ENCODE peak calls at places on chromosome 2, in eight cellular contexts. K, N, C, B, L, Y, M and Z are unnamed samples.

GRCh38 chr2:202178342-202178958 is 59.9 kb downstream of the SUMO1 start:
- DNase-seq in K (no peak), N (peak), C (peak), B (no peak), L (peak), Y (peak), M (peak), Z (peak)

GRCh38 chr2:110679337-110679707 is 1.5 kb upstream of the BUB1 start:
- DNase-seq in K (no peak), N (no peak), C (no peak), B (no peak), L (no peak), Y (no peak), M (no peak), Z (peak)

GRCh38 chr2:24659862-24660261 is 133.3 kb downstream of the PTRHD1 start:
- DNase-seq in K (no peak), N (no peak), C (no peak), B (no peak), L (no peak), Y (no peak), M (no peak), Z (no peak)

GRCh38 chr2:147844691-147845607 is at the start of gene ACVR2A:
- DNase-seq in K (peak), N (peak), C (peak), B (peak), L (peak), Y (peak), M (peak), Z (peak)

GRCh38 chr2:181904022-181904632 is 12.6 kb downstream of the ITPRID2 start:
- DNase-seq in K (no peak), N (peak), C (no peak), B (no peak), L (no peak), Y (peak), M (no peak), Z (peak)

GRCh38 chr2:200905618-200906296 is 16.6 kb downstream of the NIF3L1 start:
- DNase-seq in K (peak), N (peak), C (peak), B (peak), L (peak), Y (peak), M (peak), Z (peak)

GRCh38 chr2:204544961-204545860 is at the start of gene PARD3B:
- DNase-seq in K (peak), N (peak), C (peak), B (no peak), L (peak), Y (peak), M (peak), Z (peak)

GRCh38 chr2:177221970-177222369 is 9.4 kb downstream of the HNRNPA3 start:
- DNase-seq in K (no peak), N (no peak), C (no peak), B (no peak), L (no peak), Y (no peak), M (no peak), Z (no peak)

GRCh38 chr2:200600549-200601212 is 14.9 kb downstream of the AOX1 start:
- DNase-seq in K (no peak), N (peak), C (no peak), B (no peak), L (no peak), Y (peak), M (no peak), Z (no peak)

GRCh38 chr2:231900486-231900942 is 25.7 kb downstream of the NPPC start:
- DNase-seq in K (peak), N (peak), C (peak), B (peak), L (peak), Y (peak), M (no peak), Z (peak)

GRCh38 chr2:150127271-150127990 is 360.0 kb downstream of the RND3 start:
- DNase-seq in K (no peak), N (no peak), C (no peak), B (no peak), L (no peak), Y (no peak), M (no peak), Z (no peak)

GRCh38 chr2:95231723-95232122 is 24.4 kb downstream of the ZNF892 start:
- DNase-seq in K (peak), N (peak), C (peak), B (peak), L (peak), Y (peak), M (peak), Z (peak)

GRCh38 chr2:10493636-10494281 is 45.6 kb upstream of the ODC1 start:
- DNase-seq in K (peak), N (peak), C (peak), B (peak), L (peak), Y (peak), M (peak), Z (no peak)

GRCh38 chr2:174901075-174901474 is 104.1 kb downstream of the CHN1 start:
- DNase-seq in K (no peak), N (peak), C (no peak), B (no peak), L (no peak), Y (no peak), M (no peak), Z (no peak)

GRCh38 chr2:188430705-188431104 is 139.0 kb downstream of the GULP1 start:
- DNase-seq in K (no peak), N (no peak), C (no peak), B (no peak), L (no peak), Y (no peak), M (no peak), Z (no peak)

GRCh38 chr2:38940746-38941145 is 51.1 kb downstream of the ARHGEF33 start:
- DNase-seq in K (no peak), N (no peak), C (no peak), B (no peak), L (no peak), Y (no peak), M (no peak), Z (no peak)

GRCh38 chr2:101474752-101475384 is at the start of gene RFX8:
- DNase-seq in K (peak), N (peak), C (no peak), B (no peak), L (no peak), Y (no peak), M (no peak), Z (no peak)

GRCh38 chr2:42810971-42811865 is 18.8 kb upstream of the HAAO start:
- DNase-seq in K (peak), N (peak), C (peak), B (peak), L (peak), Y (no peak), M (peak), Z (peak)
- TF ChIP-seq POLR2A in K (no peak), N (no peak), C (peak), B (no peak), L (peak), Y (no peak), M (peak), Z (no peak)

DNA sequence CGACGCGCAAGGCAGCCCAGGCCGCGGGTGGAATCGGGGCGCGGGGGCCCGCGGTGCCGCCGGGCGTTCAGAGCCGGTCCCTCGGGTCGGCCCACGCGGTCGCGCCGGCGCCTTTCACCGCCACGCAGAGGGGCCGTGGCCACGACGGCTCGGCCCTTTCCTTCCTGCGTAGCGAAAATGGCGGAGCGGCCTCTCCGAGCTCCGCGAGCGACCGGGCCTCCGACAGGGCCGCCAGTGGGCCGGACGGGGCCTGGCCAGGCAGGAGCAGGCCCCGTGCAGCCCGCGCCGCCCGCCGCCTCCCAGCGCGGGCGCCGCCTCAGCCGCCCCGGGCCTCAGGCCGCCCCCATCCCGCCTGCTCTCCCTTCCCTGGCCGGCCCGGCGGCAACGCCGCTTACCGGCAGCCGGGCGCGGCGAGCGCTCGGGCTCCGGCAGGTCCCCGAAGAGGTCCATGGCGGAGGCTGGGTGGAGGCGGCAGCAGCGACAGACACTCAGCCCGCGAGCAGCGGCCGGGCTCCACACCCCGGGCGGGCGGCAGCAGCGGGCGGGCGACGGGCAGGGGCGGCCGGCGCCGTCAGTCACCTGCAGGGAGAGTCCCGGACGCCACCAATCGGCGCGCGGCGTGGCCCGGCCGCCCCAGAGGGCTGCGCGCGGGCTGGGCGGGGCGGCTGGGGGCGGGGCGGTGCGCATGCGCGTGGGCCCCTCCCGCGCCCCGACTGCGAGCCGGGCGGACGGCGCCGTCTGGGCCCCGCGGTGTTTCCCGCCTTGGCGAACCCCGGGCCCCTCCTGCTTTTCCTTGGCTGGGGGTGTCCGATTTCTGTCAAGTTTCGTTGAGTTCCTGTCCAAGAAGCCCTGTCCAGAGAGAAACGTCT is at the start of gene ILKAP:
- DNase-seq in K (peak), N (peak), C (peak), B (peak), L (peak), Y (peak), M (peak), Z (peak)
- TF ChIP-seq POLR2A in K (peak), N (peak), C (peak), B (peak), L (peak), Y (peak), M (peak), Z (peak)

GRCh38 chr2:240369725-240370585 is 65.5 kb upstream of the GPC1 start:
- DNase-seq in K (peak), N (peak), C (peak), B (no peak), L (peak), Y (peak), M (peak), Z (no peak)
- TF ChIP-seq POLR2A in K (no peak), N (peak), C (no peak), B (no peak), L (peak), Y (peak), M (no peak), Z (no peak)

GRCh38 chr2:222426836-222427130 is 2.4 kb downstream of the SGPP2 start:
- DNase-seq in K (no peak), N (no peak), C (no peak), B (no peak), L (no peak), Y (no peak), M (no peak), Z (no peak)

GRCh38 chr2:222430071-222430470 is 5.7 kb downstream of the SGPP2 start:
- DNase-seq in K (no peak), N (no peak), C (no peak), B (no peak), L (no peak), Y (no peak), M (no peak), Z (no peak)

GRCh38 chr2:222424281-222424728 is at the start of gene SGPP2:
- DNase-seq in K (no peak), N (no peak), C (no peak), B (peak), L (peak), Y (no peak), M (no peak), Z (no peak)

GRCh38 chr2:222424729-222425671 is 657 bp downstream of the SGPP2 start:
- DNase-seq in K (no peak), N (no peak), C (no peak), B (peak), L (peak), Y (no peak), M (no peak), Z (no peak)

DNA sequence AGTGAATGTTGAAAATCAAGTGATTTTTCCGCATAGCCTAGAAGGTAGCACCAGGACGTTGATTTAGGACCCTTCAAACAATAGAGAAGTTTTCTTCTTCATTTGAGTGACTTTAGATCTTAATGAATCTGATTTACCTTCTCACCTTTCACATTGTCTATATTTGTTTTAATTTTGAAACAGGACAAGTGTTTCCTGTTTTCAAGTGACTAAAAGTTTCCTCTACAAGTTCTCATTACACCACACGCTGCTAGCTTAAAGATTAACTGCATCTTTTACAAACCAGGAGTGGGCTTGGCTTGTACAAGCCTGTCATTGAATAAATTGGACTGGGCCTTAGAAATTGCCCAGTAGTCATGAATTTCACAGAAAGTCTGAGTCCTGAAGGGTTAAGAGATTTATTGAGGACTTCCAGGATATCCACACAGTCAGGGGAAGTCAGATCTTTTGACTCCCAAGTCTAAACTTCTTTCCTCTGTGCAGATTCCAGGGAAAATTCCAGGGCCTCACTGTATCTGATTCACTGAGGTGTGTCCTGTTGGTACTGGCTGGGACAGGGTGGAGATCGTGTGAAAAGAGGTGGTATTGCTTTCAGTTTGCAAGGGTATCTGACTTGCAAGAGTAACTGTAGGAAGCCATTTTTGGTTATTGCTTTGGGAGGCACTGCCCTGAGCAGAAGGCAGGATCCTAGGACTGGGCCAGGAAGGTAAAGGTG is 3.4 kb downstream of the SGPP2 start:
- DNase-seq in K (no peak), N (no peak), C (no peak), B (no peak), L (no peak), Y (peak), M (no peak), Z (no peak)
- TF ChIP-seq POLR2A in K (no peak), N (no peak), C (no peak), B (no peak), L (no peak), Y (no peak), M (no peak), Z (no peak)

DNA sequence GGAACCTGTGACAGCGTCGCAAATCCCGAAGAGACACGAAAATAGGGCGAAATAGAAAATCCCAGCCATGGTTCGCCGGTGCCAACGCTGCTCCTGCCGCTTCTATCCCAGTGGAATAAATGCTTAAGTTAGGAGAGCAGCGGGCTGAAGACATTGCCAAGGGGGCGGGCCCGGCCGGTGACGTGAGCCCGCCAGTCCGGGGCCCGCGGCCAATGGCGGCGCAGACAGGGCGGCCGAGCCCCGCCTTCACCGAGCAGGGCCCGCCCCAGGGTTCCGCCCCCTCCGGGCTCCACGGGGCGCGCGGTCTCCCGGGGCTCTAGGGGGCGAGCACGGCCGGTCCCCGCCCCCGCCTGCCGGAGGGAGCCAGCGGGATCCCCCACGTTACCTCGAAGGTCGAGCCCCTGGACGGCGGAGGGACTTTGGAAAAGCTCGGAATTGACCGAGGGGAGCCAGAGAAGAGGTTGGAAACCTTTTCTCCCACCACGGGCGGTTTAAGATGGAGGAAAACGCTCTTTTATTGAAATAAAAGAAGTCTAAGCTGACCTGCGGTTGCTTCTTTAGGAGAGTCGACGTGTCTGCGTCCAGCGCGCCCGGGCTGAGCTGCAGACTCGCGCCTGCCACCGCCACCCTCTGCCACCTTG is at the start of gene EPHA4:
- DNase-seq in K (peak), N (peak), C (peak), B (peak), L (peak), Y (peak), M (peak), Z (peak)
- TF ChIP-seq POLR2A in K (peak), N (peak), C (peak), B (no peak), L (peak), Y (peak), M (peak), Z (no peak)

GRCh38 chr2:28594029-28594368 is 98.1 kb downstream of the PLB1 start:
- DNase-seq in K (no peak), N (no peak), C (no peak), B (no peak), L (no peak), Y (no peak), M (no peak), Z (no peak)

GRCh38 chr2:28593356-28593755 is 97.5 kb downstream of the PLB1 start:
- DNase-seq in K (no peak), N (no peak), C (no peak), B (no peak), L (no peak), Y (no peak), M (no peak), Z (no peak)

GRCh38 chr2:28595323-28595722 is 99.5 kb downstream of the PLB1 start:
- DNase-seq in K (no peak), N (no peak), C (no peak), B (no peak), L (no peak), Y (no peak), M (no peak), Z (no peak)

GRCh38 chr2:28592481-28592880 is 96.6 kb downstream of the PLB1 start:
- DNase-seq in K (no peak), N (no peak), C (no peak), B (no peak), L (no peak), Y (no peak), M (no peak), Z (no peak)

DNA sequence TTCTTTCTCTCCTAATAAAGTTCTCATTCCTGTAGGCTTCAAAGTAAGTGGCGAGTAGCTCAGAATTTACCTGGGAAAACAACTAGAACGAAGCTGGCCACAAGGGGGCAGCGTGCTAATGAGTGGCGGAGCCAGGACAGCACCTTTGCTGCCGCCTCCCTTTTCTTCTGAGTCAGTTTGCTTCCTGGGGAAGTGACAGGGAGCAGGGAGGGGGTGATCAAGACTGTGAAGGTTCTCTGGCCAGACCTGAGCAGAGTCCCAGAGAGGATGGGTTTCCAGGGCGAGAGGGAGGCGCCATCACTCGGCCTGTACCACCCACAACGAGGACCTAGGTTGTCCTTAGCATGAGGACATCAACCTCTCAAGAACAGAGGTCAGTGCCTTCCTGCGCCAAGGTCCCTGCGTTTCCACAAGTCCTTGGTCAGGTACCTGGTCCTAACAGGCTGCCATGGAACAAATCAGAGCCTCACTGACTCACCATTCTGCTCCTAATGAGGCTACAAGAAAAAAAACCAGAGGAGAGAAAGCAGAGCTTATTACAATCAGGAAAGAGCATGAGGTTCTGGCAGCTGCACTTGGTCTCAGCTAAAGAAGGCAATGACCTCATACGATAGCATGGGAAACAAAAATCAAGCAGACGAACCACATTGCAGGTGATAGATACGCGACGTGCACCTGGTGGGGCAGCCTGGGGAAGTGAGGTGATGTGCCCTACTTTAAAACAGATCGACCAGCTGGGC is 98.7 kb downstream of the PLB1 start:
- DNase-seq in K (peak), N (peak), C (peak), B (peak), L (peak), Y (peak), M (peak), Z (peak)
- TF ChIP-seq POLR2A in K (no peak), N (no peak), C (no peak), B (no peak), L (peak), Y (no peak), M (no peak), Z (no peak)

GRCh38 chr2:144480257-144480656 is 39.7 kb downstream of the ZEB2 start:
- DNase-seq in K (no peak), N (peak), C (no peak), B (no peak), L (no peak), Y (no peak), M (no peak), Z (no peak)
- TF ChIP-seq POLR2A in K (no peak), N (no peak), C (no peak), B (no peak), L (no peak), Y (no peak), M (no peak), Z (no peak)

GRCh38 chr2:161172901-161173540 is 12.8 kb downstream of the TANK start:
- DNase-seq in K (no peak), N (no peak), C (no peak), B (no peak), L (no peak), Y (no peak), M (no peak), Z (peak)
- TF ChIP-seq POLR2A in K (no peak), N (no peak), C (no peak), B (no peak), L (no peak), Y (no peak), M (no peak), Z (no peak)

DNA sequence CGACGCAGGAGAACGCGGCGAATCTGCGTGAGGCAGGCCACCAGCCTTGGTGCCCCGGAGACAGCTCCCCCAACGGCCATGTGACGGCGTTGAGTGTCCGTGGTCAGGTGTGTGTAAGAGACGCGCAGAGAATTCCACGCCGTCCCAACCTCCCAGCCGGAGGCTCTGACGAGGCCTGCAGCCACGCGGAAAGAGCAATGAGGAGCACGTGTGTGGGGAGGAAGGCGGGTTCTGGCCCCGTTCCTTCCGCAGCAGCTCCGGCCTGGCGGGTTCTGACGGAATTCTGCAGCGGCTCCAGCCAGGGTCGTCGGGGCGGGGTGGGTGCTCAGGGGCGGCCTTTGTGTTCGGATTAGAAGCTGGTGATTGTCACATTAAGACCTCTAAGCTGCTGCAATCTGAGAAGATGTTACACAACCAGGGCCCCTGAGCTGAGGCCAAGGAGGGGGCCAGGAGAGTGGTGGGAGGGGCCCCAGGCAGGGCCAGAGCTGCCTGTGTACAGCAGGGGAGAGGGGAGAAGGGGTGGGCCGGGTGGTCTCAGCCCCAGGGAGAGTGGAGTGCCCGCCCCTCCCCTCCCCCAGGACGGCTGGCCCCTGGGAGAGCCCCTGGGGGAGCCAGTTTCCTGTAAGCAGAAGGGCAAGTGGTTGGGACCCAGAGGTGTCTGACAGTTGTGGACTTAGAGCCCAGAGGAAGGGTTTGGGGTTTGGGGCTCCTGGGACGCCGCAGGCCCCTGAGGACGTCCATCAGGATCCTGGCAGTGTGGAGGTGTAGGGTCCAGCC is 5.1 kb upstream of the GAL3ST2 start:
- DNase-seq in K (no peak), N (peak), C (no peak), B (peak), L (no peak), Y (no peak), M (peak), Z (no peak)
- TF ChIP-seq POLR2A in K (no peak), N (no peak), C (no peak), B (peak), L (no peak), Y (no peak), M (no peak), Z (no peak)